ENCODE peak calls at places on chromosomes 11 and 22, in ten cellular contexts. One of them, this sample, is unnamed.

GRCh38 chr11:130022799-130023198 is 20.2 kb upstream of the PRDM10 start:
- DNase-seq in C1 segment of cervical spinal cord: no peak
- DNase-seq in EL: peak
- DNase-seq in RWPE1: no peak
- DNase-seq in IMR-90: no peak
- DNase-seq in Peyer's patch: no peak
- DNase-seq in D341Med: no peak
- DNase-seq in activated CD4-positive, CD25-positive, alpha-beta regulatory T cell: no peak
- DNase-seq in T-cell: no peak
- DNase-seq in GM10248: no peak
- DNase-seq in this sample: no peak

GRCh38 chr11:36376315-36376887 is 80.3 kb downstream of the PRR5L start:
- DNase-seq in D341Med: no peak
- DNase-seq in GM10248: no peak
- DNase-seq in IMR-90: peak
- DNase-seq in Peyer's patch: peak
- DNase-seq in C1 segment of cervical spinal cord: no peak
- DNase-seq in RWPE1: no peak
- DNase-seq in T-cell: no peak
- DNase-seq in EL: peak
- DNase-seq in activated CD4-positive, CD25-positive, alpha-beta regulatory T cell: no peak
- DNase-seq in this sample: no peak

GRCh38 chr11:70111269-70112016 is 33.3 kb downstream of the ANO1 start:
- DNase-seq in EL: peak
- DNase-seq in RWPE1: no peak
- DNase-seq in D341Med: no peak
- DNase-seq in C1 segment of cervical spinal cord: no peak
- DNase-seq in Peyer's patch: peak
- DNase-seq in IMR-90: peak
- DNase-seq in T-cell: no peak
- DNase-seq in GM10248: no peak
- DNase-seq in activated CD4-positive, CD25-positive, alpha-beta regulatory T cell: no peak
- DNase-seq in this sample: no peak

GRCh38 chr22:37228106-37229011 is 15.7 kb downstream of the RAC2 start:
- DNase-seq in D341Med: no peak
- DNase-seq in GM10248: no peak
- DNase-seq in activated CD4-positive, CD25-positive, alpha-beta regulatory T cell: no peak
- DNase-seq in Peyer's patch: no peak
- DNase-seq in RWPE1: no peak
- DNase-seq in EL: peak
- DNase-seq in IMR-90: peak
- DNase-seq in T-cell: peak
- DNase-seq in C1 segment of cervical spinal cord: no peak
- DNase-seq in this sample: no peak

GRCh38 chr11:113862430-113862829 is 12.9 kb downstream of the USP28 start:
- DNase-seq in T-cell: no peak
- DNase-seq in Peyer's patch: no peak
- DNase-seq in GM10248: no peak
- DNase-seq in EL: peak
- DNase-seq in D341Med: no peak
- DNase-seq in RWPE1: peak
- DNase-seq in activated CD4-positive, CD25-positive, alpha-beta regulatory T cell: no peak
- DNase-seq in C1 segment of cervical spinal cord: no peak
- DNase-seq in IMR-90: peak
- DNase-seq in this sample: no peak

GRCh38 chr11:84905411-84905810 is 721.7 kb downstream of the DLG2 start:
- DNase-seq in D341Med: no peak
- DNase-seq in IMR-90: peak
- DNase-seq in T-cell: no peak
- DNase-seq in RWPE1: no peak
- DNase-seq in GM10248: no peak
- DNase-seq in activated CD4-positive, CD25-positive, alpha-beta regulatory T cell: no peak
- DNase-seq in EL: peak
- DNase-seq in Peyer's patch: no peak
- DNase-seq in C1 segment of cervical spinal cord: no peak
- DNase-seq in this sample: no peak

GRCh38 chr11:12769834-12770345 is 95.7 kb downstream of the TEAD1 start:
- DNase-seq in GM10248: no peak
- DNase-seq in EL: peak
- DNase-seq in RWPE1: peak
- DNase-seq in IMR-90: peak
- DNase-seq in C1 segment of cervical spinal cord: no peak
- DNase-seq in activated CD4-positive, CD25-positive, alpha-beta regulatory T cell: no peak
- DNase-seq in D341Med: no peak
- DNase-seq in Peyer's patch: no peak
- DNase-seq in T-cell: no peak
- DNase-seq in this sample: no peak

GRCh38 chr22:42639541-42640241 is 710 bp downstream of the ATP5MGL start:
- DNase-seq in T-cell: no peak
- DNase-seq in EL: peak
- DNase-seq in IMR-90: no peak
- DNase-seq in GM10248: no peak
- DNase-seq in activated CD4-positive, CD25-positive, alpha-beta regulatory T cell: no peak
- DNase-seq in Peyer's patch: no peak
- DNase-seq in RWPE1: no peak
- DNase-seq in C1 segment of cervical spinal cord: no peak
- DNase-seq in D341Med: no peak
- DNase-seq in this sample: no peak

GRCh38 chr11:9956483-9956882 is 292.6 kb downstream of the SWAP70 start:
- DNase-seq in EL: no peak
- DNase-seq in GM10248: no peak
- DNase-seq in IMR-90: peak
- DNase-seq in Peyer's patch: no peak
- DNase-seq in T-cell: no peak
- DNase-seq in C1 segment of cervical spinal cord: no peak
- DNase-seq in activated CD4-positive, CD25-positive, alpha-beta regulatory T cell: no peak
- DNase-seq in D341Med: no peak
- DNase-seq in RWPE1: no peak
- DNase-seq in this sample: no peak

GRCh38 chr22:23236026-23236425 is 55.7 kb downstream of the BCR start:
- DNase-seq in IMR-90: peak
- DNase-seq in T-cell: no peak
- DNase-seq in D341Med: no peak
- DNase-seq in Peyer's patch: no peak
- DNase-seq in activated CD4-positive, CD25-positive, alpha-beta regulatory T cell: no peak
- DNase-seq in EL: peak
- DNase-seq in C1 segment of cervical spinal cord: no peak
- DNase-seq in GM10248: no peak
- DNase-seq in RWPE1: no peak
- DNase-seq in this sample: no peak

This sample was measured in lung.